ENCODE peak calls at places on chromosomes 4 and X, in seven cellular contexts. I, P, G, N, A, F and Q are unnamed samples.

GRCh38 chrX:153522259-153522658 is 4.8 kb downstream of the ATP2B3 start:
- DNase-seq in G (no peak), I (no peak), A (no peak), F (no peak), P (no peak), N (no peak), Q (no peak)

GRCh38 chr4:77430847-77431246 is 174.8 kb upstream of the CXCL13 start:
- DNase-seq in P (no peak), G (no peak), I (no peak), N (no peak), F (no peak), A (no peak), Q (peak; percentile 1)

GRCh38 chrX:139851730-139852129 is 81.1 kb downstream of the ATP11C start:
- DNase-seq in A (no peak), P (no peak), I (no peak), G (no peak), N (no peak), F (no peak), Q (no peak)

GRCh38 chrX:51456814-51457213 is 39.6 kb downstream of the NUDT11 start:
- DNase-seq in N (no peak), P (no peak), F (no peak), A (no peak), G (no peak), I (peak; percentile 43), Q (peak; percentile 3)

GRCh38 chr4:23135792-23136645 is 443.3 kb downstream of the GBA3 start:
- DNase-seq in I (peak; percentile 63), A (no peak), G (peak; percentile 27), P (peak; percentile 8), N (no peak), F (no peak), Q (peak; percentile 65)

GRCh38 chr4:140469806-140470733 is 28.0 kb downstream of the MGAT4D start:
- DNase-seq in N (no peak), F (no peak), I (no peak), G (no peak), A (no peak), P (no peak), Q (no peak)

GRCh38 chrX:154751121-154751668 is 318 bp upstream of the GAB3 start:
- DNase-seq in P (no peak), N (no peak), F (no peak), A (no peak), I (no peak), G (no peak), Q (peak; percentile 74)

GRCh38 chr4:31365006-31365690 is 645.0 kb downstream of the PCDH7 start:
- DNase-seq in I (no peak), A (no peak), F (no peak), N (no peak), G (no peak), P (no peak), Q (no peak)

GRCh38 chr4:125994024-125994423 is 679.3 kb downstream of the FAT4 start:
- DNase-seq in I (no peak), P (no peak), A (no peak), G (no peak), F (no peak), N (no peak), Q (no peak)

GRCh38 chr4:111937368-111937767 is 207.9 kb upstream of the FAM241A start:
- DNase-seq in N (no peak), G (no peak), P (peak; percentile 63), I (no peak), A (no peak), F (no peak), Q (peak; percentile 42)

GRCh38 chr4:176359590-176359989 is 39.8 kb downstream of the SPCS3 start:
- DNase-seq in N (no peak), I (no peak), F (no peak), A (no peak), G (no peak), P (no peak), Q (no peak)

GRCh38 chr4:176357359-176358082 is 37.8 kb downstream of the SPCS3 start:
- DNase-seq in I (no peak), A (no peak), G (no peak), F (no peak), P (no peak), N (no peak), Q (no peak)

GRCh38 chr4:176363072-176363471 is 43.3 kb downstream of the SPCS3 start:
- DNase-seq in F (no peak), I (no peak), A (no peak), G (no peak), N (no peak), P (no peak), Q (no peak)

GRCh38 chr4:176358083-176358469 is 38.3 kb downstream of the SPCS3 start:
- DNase-seq in I (no peak), F (no peak), P (no peak), N (no peak), G (no peak), A (no peak), Q (no peak)

GRCh38 chr4:176360446-176360845 is 40.7 kb downstream of the SPCS3 start:
- DNase-seq in G (no peak), A (no peak), P (peak; percentile 28), N (no peak), I (no peak), F (no peak), Q (no peak)
- H3K4me3 ChIP-seq in G (no peak overlapping the region), A (no peak overlapping the region), P (no peak overlapping the region), N (no peak overlapping the region), I (no peak overlapping the region), F (no peak overlapping the region), Q (no peak overlapping the region)

GRCh38 chr4:183407128-183407585 is 37.3 kb upstream of the CDKN2AIP start:
- DNase-seq in G (peak; percentile 26), F (peak; percentile 69), P (peak; percentile 63), A (peak; percentile 90), N (peak; percentile 86), I (peak; percentile 83), Q (peak; percentile 90)
- H3K4me3 ChIP-seq in G (peak overlapping the region; percentile 36), F (peak overlapping the region; percentile 32), P (peak overlapping the region; percentile 47), A (peak overlapping the region; percentile 71), N (peak overlapping the region; percentile 25), I (peak overlapping the region; percentile 59), Q (peak overlapping the region; percentile 51)

GRCh38 chr4:109699553-109700225 is 3.6 kb downstream of the CASP6 start:
- DNase-seq in A (no peak), G (no peak), F (no peak), I (no peak), N (no peak), P (no peak), Q (no peak)
- H3K4me3 ChIP-seq in A (no peak overlapping the region), G (no peak overlapping the region), F (no peak overlapping the region), I (no peak overlapping the region), N (no peak overlapping the region), P (no peak overlapping the region), Q (no peak overlapping the region)

DNA sequence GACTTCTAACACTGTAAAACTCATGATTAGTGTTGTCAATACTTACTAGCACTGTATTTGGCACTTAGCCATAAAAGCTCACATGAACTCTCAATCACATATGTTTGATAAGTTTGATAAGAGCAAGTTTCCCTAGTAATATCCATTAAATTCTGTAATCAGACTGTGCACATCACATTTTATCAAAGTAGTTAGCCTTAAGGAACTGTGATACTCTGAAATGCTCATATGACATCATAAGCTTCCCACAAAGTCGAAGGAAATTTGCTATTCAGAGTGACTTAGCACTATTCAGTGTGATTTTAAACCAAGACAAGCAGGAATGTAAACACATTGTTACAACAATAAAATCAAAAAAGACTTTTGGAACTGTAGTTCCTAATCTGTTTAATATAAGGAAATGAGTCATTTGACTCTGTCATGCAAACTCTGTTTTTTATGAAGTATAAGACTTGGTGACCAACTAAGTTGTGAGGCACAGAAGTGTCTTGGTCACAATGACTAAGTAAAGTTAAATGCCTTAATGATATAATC is 6.7 kb downstream of the SLC7A11 start:
- DNase-seq in G (peak; percentile 43), A (no peak), N (no peak), P (peak; percentile 64), I (no peak), F (no peak), Q (peak; percentile 41)
- H3K4me3 ChIP-seq in G (no peak overlapping the region), A (no peak overlapping the region), N (no peak overlapping the region), P (no peak overlapping the region), I (no peak overlapping the region), F (no peak overlapping the region), Q (no peak overlapping the region)

GRCh38 chrX:30777575-30777974 is 111.5 kb downstream of the TAB3 start:
- DNase-seq in N (no peak), P (no peak), A (no peak), G (no peak), I (no peak), F (no peak), Q (no peak)
- H3K4me3 ChIP-seq in N (no peak overlapping the region), P (no peak overlapping the region), A (no peak overlapping the region), G (no peak overlapping the region), I (no peak overlapping the region), F (no peak overlapping the region), Q (no peak overlapping the region)

GRCh38 chrX:14832151-14832550 is 40.7 kb downstream of the FANCB start:
- DNase-seq in G (no peak), I (no peak), P (no peak), N (no peak), A (no peak), F (no peak), Q (no peak)
- H3K4me3 ChIP-seq in G (no peak overlapping the region), I (no peak overlapping the region), P (no peak overlapping the region), N (no peak overlapping the region), A (no peak overlapping the region), F (no peak overlapping the region), Q (no peak overlapping the region)

GRCh38 chr4:24321151-24321550 is 263.2 kb downstream of the DHX15 start:
- DNase-seq in N (no peak), G (no peak), P (no peak), A (no peak), F (no peak), I (no peak), Q (no peak)

GRCh38 chr4:24328300-24328699 is 256.1 kb downstream of the DHX15 start:
- DNase-seq in A (no peak), N (no peak), I (no peak), G (no peak), P (no peak), F (no peak), Q (no peak)

GRCh38 chr4:24322517-24322916 is 261.8 kb downstream of the DHX15 start:
- DNase-seq in N (no peak), I (no peak), A (no peak), P (no peak), G (no peak), F (no peak), Q (no peak)

GRCh38 chr4:24321637-24322036 is 262.7 kb downstream of the DHX15 start:
- DNase-seq in F (no peak), N (no peak), P (no peak), I (no peak), A (no peak), G (no peak), Q (no peak)

DNA sequence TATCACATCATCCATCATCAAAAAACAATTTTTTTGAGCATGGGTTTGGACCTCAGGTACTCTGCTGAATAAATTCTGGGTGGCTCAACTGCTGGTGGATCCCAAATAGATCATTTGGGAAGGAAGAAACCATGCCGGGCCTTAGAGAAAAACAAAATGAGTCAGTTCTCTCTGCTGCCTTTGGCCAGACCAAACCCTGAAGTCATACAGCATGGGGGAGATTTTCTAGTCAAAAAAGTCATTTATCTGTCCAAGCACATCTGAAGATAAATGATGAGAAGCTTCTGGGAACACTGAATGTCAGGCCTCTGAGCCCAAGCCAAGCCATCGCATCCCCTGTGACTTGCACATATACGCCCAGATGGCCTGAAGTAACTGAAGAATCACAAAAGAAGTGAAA is 261.4 kb downstream of the DHX15 start:
- DNase-seq in G (no peak), N (no peak), I (no peak), P (no peak), F (no peak), A (no peak), Q (no peak)
- H3K4me3 ChIP-seq in G (no peak overlapping the region), N (no peak overlapping the region), I (no peak overlapping the region), P (no peak overlapping the region), F (no peak overlapping the region), A (no peak overlapping the region), Q (no peak overlapping the region)